ENCODE peak calls at places on chromosomes 5 and 9, in six cellular contexts. K is sigmoid colon; B is left ventricle myocardium inferior; S is fibroblast of lung; E is CD4-positive, alpha-beta T cell; N is pancreas. L is an unnamed sample.

GRCh38 chr5:112312295-112312694 is 106.8 kb downstream of the EPB41L4A start:
- DNase-seq in B (no peak), E (no peak), N (no peak), S (no peak), K (no peak), L (no peak)

GRCh38 chr5:53249529-53249928 is 140.0 kb upstream of the MOCS2 start:
- DNase-seq in E (no peak), K (peak), N (no peak), S (peak), B (no peak), L (peak)

GRCh38 chr5:126754609-126755008 is 22.3 kb upstream of the LMNB1 start:
- DNase-seq in S (no peak), B (no peak), N (no peak), E (no peak), K (no peak), L (no peak)

GRCh38 chr5:4101189-4101588 is 505.6 kb downstream of the IRX1 start:
- DNase-seq in E (no peak), N (no peak), B (no peak), S (no peak), K (no peak), L (no peak)

GRCh38 chr9:22739712-22740111 is 293.1 kb downstream of the DMRTA1 start:
- DNase-seq in E (no peak), N (no peak), B (no peak), K (no peak), S (no peak), L (no peak)

GRCh38 chr9:98057095-98057799 is 715 bp downstream of the NANS start:
- DNase-seq in N (no peak), S (peak), K (no peak), E (peak), B (no peak), L (no peak)

GRCh38 chr9:37618817-37619216 is 26.4 kb upstream of the TOMM5 start:
- DNase-seq in E (no peak), K (no peak), N (no peak), B (no peak), S (no peak), L (no peak)

GRCh38 chr9:4402501-4402900 is 87.8 kb upstream of the SLC1A1 start:
- DNase-seq in S (no peak), N (no peak), B (no peak), E (no peak), K (no peak), L (no peak)

GRCh38 chr9:36802171-36802920 is 229.7 kb downstream of the MELK start:
- DNase-seq in S (peak), K (no peak), E (no peak), B (no peak), N (no peak), L (no peak)

GRCh38 chr5:148956632-148957385 is 106.1 kb downstream of the SH3TC2 start:
- DNase-seq in S (no peak), B (no peak), E (no peak), N (peak), K (no peak), L (no peak)

GRCh38 chr5:137575847-137576246 is 76.7 kb upstream of the SPOCK1 start:
- DNase-seq in S (no peak), E (no peak), N (no peak), B (no peak), K (no peak), L (no peak)

GRCh38 chr9:134065720-134066419 is 2.0 kb downstream of the BRD3 start:
- DNase-seq in E (peak), S (peak), N (peak), B (no peak), K (no peak), L (no peak)

GRCh38 chr9:108543251-108543768 is 312.5 kb downstream of the ACTL7B start:
- DNase-seq in B (no peak), N (no peak), S (peak), E (no peak), K (no peak), L (no peak)

GRCh38 chr9:111833941-111834340 is 39.2 kb upstream of the SHOC1 start:
- DNase-seq in K (no peak), S (peak), N (no peak), E (no peak), B (no peak), L (no peak)

GRCh38 chr9:95864852-95865580 is 10.5 kb upstream of the ERCC6L2 start:
- DNase-seq in N (no peak), K (no peak), S (no peak), E (no peak), B (no peak), L (no peak)

GRCh38 chr5:307794-308579 is 13.5 kb upstream of the AHRR start:
- DNase-seq in N (no peak), E (no peak), S (no peak), K (no peak), B (no peak), L (no peak)

GRCh38 chr9:76905661-76905983 is 292 bp downstream of the PRUNE2 start:
- DNase-seq in S (no peak), N (no peak), K (no peak), E (no peak), B (no peak), L (no peak)

GRCh38 chr5:113608113-113608551 is 94.6 kb downstream of the YTHDC2 start:
- DNase-seq in K (no peak), N (no peak), B (no peak), S (peak), E (no peak), L (no peak)

GRCh38 chr5:131389096-131389868 is 125.4 kb downstream of the CDC42SE2 start:
- DNase-seq in B (no peak), E (no peak), S (no peak), N (no peak), K (no peak), L (no peak)

GRCh38 chr5:4862500-4862899 is 277.6 kb upstream of the ADAMTS16 start:
- DNase-seq in B (no peak), S (peak), K (no peak), N (no peak), E (no peak), L (no peak)

GRCh38 chr9:88874391-88874790 is 116.9 kb upstream of the S1PR3 start:
- DNase-seq in B (no peak), K (no peak), N (no peak), S (no peak), E (no peak), L (no peak)
- TF ChIP-seq CTCF in B (peak), K (no peak), N (no peak), S (no peak), E (no peak), L (no peak)

DNA sequence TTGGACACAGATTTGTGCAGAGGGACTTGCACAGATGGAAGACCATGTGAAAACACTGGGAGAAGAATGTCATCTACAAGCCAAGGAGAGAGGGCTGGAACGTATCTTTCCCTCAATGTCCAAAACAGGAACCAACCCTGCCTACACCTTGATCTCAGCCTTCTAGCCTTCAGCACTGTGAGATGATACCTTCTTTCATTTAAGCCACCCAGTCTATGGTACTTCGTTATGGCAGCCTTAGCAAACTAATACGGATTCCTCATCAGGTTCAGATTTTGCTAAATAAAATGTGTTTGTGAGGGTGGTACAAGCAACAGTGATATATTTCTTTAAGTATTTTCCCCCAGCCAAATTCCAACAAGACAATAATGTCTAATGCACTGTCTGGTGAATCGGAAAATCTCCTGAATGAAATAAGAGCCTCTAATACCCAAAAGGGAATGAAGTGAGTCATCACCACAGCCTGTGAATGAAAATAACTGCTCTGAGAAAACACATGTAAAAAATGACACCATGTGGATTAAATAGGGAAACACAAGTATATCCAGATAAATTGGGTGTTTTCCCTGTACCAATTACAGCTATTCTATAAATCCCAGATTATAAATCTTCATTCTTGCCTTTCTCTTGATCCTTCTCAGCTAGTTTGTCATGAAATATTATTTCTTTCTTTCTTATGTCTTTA is 182.8 kb upstream of the TARS1 start:
- DNase-seq in K (no peak), S (peak), B (no peak), N (no peak), E (no peak), L (peak)
- TF ChIP-seq CTCF in K (peak), S (no peak), B (no peak), N (no peak), E (no peak), L (peak)

GRCh38 chr9:16026886-16027285 is 474.0 kb downstream of the CCDC171 start:
- DNase-seq in N (no peak), B (no peak), S (peak), K (no peak), E (no peak), L (no peak)

GRCh38 chr9:16029796-16030363 is 477.0 kb downstream of the CCDC171 start:
- DNase-seq in E (no peak), S (no peak), B (no peak), K (no peak), N (no peak), L (no peak)

GRCh38 chr9:16030513-16031185 is 477.8 kb downstream of the CCDC171 start:
- DNase-seq in S (peak), E (no peak), N (no peak), B (no peak), K (no peak), L (no peak)

GRCh38 chr9:16029056-16029615 is 476.3 kb downstream of the CCDC171 start:
- DNase-seq in K (no peak), E (no peak), B (no peak), N (no peak), S (peak), L (no peak)

DNA sequence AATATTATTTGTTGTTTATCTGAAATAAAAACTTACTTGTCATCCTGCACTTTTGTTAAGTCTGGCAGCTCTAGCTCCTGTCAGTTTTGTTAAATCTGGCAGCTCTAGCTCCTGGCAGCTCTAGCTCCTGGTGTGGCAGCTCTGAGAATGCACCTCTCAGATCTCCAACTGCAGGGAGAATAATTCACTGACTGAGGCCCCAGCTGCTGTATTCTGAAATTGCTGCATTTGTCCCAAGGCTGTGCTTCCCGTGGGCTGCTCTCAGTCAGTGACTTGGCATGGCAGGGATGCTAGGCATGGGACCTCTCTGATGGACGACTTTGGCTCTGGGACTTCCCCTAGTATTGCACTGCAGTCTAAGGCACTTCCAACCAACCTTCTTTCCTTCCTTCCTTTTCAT is 475.7 kb downstream of the CCDC171 start:
- DNase-seq in E (no peak), B (no peak), S (peak), N (no peak), K (no peak), L (no peak)
- TF ChIP-seq CTCF in E (no peak), B (no peak), S (no peak), N (no peak), K (no peak), L (no peak)

DNA sequence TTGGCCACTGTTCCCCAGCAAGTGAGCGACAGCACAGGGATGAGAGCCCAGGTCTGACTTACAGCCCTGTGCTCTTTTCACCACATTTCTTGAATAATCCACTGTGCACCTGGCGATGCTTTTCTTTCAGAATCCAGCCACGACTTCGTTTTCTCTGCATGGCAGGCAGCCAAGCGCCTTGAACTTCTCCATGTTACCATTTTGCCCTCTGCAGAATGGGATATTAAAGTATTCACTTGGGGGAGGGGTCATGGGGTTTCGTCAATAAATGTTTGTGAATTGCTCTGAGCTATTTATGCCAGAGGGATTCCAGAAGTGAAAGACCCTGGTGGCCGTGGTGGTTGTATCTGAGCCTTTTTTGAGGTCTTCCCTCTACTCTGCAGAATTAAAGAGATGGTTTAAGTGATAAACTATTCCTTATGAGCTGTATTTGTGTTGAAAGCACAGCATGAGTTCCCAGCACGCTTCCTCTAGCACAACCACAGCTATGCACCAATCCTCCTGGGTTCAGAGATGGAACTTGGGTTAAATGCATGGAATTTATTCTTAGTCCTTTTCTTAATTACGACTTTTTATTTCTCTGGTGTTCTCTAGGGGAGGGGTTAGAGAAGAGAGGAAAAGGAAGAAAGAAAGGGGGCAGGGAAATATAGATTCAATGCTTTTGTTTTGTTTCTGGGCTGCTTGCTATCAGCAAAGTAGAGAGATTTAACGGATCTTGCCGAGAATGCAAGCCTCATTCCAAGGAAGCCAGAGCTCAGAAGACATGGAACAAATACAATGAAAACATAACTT is 478.2 kb upstream of the TNC start:
- DNase-seq in S (peak), E (no peak), B (no peak), K (no peak), N (no peak), L (peak)
- TF ChIP-seq CTCF in S (no peak), E (no peak), B (no peak), K (no peak), N (no peak), L (no peak)

GRCh38 chr5:43233946-43234345 is 41.9 kb downstream of the NIM1K start:
- DNase-seq in N (no peak), K (no peak), S (no peak), E (no peak), B (no peak), L (no peak)
- TF ChIP-seq CTCF in N (no peak), K (no peak), S (no peak), E (no peak), B (no peak), L (no peak)

L was measured in AG09319.